ENCODE peak calls at places on chromosomes 4 and X, in four cellular contexts. Q, W, Y and R are unnamed samples.
A peak's percentile ranks its signal among the peaks of the same experiment; 100 is the strongest.

GRCh38 chr4:41573458-41574129 is 35.6 kb downstream of the LIMCH1 start:
- DNase-seq in Q (no peak), W (no peak), Y (no peak), R (no peak)

GRCh38 chr4:6907658-6908191 is 1.9 kb upstream of the TBC1D14 start:
- DNase-seq in Q (no peak), W (no peak), Y (peak; percentile 60), R (peak; percentile 67)

GRCh38 chrX:120316587-120317283 is 5.5 kb upstream of the TMEM255A start:
- DNase-seq in Q (no peak), W (peak; percentile 28), Y (no peak), R (no peak)

GRCh38 chr4:177573487-177573886 is 131.2 kb upstream of the AGA start:
- DNase-seq in Q (no peak), W (peak; percentile 81), Y (no peak), R (no peak)

GRCh38 chrX:114344756-114345155 is 239.1 kb upstream of the HTR2C start:
- DNase-seq in Q (no peak), W (peak; percentile 35), Y (no peak), R (peak; percentile 6)

GRCh38 chr4:82044141-82044993 is 329.4 kb downstream of the HNRNPD start:
- DNase-seq in Q (peak; percentile 60), W (peak; percentile 53), Y (peak; percentile 68), R (peak; percentile 20)

GRCh38 chr4:6595897-6596537 is 21.0 kb downstream of the MAN2B2 start:
- DNase-seq in Q (no peak), W (no peak), Y (no peak), R (no peak)

GRCh38 chrX:133838761-133839676 is 146.4 kb downstream of the GPC3 start:
- DNase-seq in Q (no peak), W (peak; percentile 45), Y (peak; percentile 25), R (peak; percentile 22)

GRCh38 chrX:23515028-23515427 is 152.3 kb upstream of the PRDX4 start:
- DNase-seq in Q (no peak), W (no peak), Y (no peak), R (no peak)

GRCh38 chr4:85762204-85762884 is 287.4 kb downstream of the ARHGAP24 start:
- DNase-seq in Q (no peak), W (peak; percentile 88), Y (peak; percentile 36), R (no peak)

GRCh38 chrX:151004085-151004484 is 20.9 kb downstream of the HMGB3 start:
- DNase-seq in Q (no peak), W (no peak), Y (no peak), R (no peak)

GRCh38 chr4:73593631-73594241 is 26.5 kb downstream of the RASSF6 start:
- DNase-seq in Q (no peak), W (peak; percentile 43), Y (no peak), R (no peak)
- TF ChIP-seq CTCF in Q (peak; percentile 33), W (peak; percentile 54), Y (no peak), R (peak; percentile 16)

DNA sequence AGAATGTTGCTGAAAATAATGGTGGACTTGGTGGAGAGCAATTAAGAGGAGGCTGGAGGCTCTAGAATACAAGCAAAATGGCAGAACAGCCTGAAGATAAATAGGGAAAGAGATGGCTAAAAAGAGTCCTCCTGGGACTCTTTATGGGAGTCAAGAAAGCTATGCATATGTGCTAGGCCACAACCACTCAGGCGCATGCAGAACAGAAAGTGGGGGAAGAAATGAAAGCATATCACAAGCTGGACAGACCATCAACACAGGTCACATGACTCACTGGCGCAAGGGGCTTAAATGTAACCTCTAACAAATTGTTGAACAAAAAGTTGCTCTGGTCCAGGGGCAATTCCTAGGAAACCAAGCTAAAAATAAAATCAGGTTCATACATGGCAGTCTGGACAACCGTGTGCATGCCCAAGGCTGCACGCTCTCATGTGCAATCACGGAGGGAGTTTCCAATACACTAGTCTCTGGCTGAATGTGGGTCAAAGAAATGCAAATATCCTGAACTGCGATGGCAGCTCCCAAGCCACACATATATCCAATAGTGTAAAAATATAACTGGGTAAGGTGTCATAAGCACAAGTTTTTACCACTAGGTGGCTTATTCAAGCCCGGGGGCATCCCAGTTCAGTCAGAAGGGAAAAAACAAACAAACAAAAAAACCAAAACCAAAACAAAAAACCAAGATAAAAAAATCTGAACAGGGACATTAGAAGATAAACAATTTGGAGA is 45.4 kb downstream of the ZNF711 start:
- DNase-seq in Q (no peak), W (no peak), Y (no peak), R (no peak)
- TF ChIP-seq CTCF in Q (no peak), W (no peak), Y (no peak), R (no peak)

GRCh38 chr4:173752610-173753009 is 222.6 kb upstream of the HAND2 start:
- DNase-seq in Q (no peak), W (no peak), Y (peak; percentile 79), R (no peak)
- TF ChIP-seq CTCF in Q (no peak), W (peak; percentile 28), Y (peak; percentile 12), R (peak; percentile 17)

GRCh38 chr4:180993179-180993841 is 1249.9 kb upstream of the TENM3 start:
- DNase-seq in Q (no peak), W (no peak), Y (no peak), R (no peak)
- TF ChIP-seq CTCF in Q (no peak), W (no peak), Y (no peak), R (no peak)

GRCh38 chrX:68487924-68488323 is 10.9 kb upstream of the YIPF6 start:
- DNase-seq in Q (no peak), W (no peak), Y (no peak), R (no peak)

GRCh38 chrX:68488657-68489056 is 10.2 kb upstream of the YIPF6 start:
- DNase-seq in Q (no peak), W (no peak), Y (no peak), R (no peak)

GRCh38 chrX:68487254-68487653 is 11.6 kb upstream of the YIPF6 start:
- DNase-seq in Q (no peak), W (no peak), Y (no peak), R (no peak)

GRCh38 chrX:68492583-68492982 is 6.3 kb upstream of the YIPF6 start:
- DNase-seq in Q (no peak), W (no peak), Y (no peak), R (no peak)

DNA sequence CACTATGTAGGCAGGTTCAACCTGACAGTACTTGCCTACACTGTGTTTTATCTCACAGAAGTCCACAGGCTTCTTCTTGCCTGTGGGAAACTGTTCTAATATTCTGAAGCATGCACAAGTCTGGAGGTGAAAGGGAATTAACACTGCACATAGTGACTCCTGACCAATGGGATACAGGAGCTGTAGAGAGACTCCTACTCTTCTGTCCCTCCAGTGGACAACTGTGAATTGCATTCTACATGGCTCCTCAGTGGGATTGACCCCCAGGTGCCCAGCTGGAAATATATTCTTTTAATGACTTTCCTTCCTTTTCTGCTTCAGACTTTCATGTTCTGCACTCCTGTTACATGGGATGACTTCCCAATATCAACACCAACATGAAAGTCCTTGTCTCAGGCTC is 8.2 kb upstream of the YIPF6 start:
- DNase-seq in Q (no peak), W (peak; percentile 17), Y (no peak), R (no peak)
- TF ChIP-seq CTCF in Q (peak; percentile 35), W (peak; percentile 44), Y (no peak), R (no peak)

DNA sequence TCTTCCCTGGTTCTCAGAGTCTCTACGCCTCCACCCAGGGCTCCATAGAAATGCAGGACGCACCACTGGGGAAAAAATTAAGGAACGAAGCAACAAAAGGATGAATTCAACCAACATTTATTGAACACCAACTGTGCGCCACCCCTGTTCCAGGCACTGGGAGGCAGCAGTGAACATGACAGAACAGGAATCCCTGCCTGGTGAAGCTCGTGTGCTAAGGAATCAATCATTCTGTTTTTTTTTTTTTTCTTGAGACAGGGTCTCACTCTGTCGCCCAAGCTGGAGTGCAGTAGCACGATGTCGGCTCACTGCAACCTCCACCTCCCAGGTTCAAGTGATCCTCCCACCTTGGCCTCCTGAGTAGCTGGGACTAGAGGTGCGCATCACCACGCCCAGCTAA is 1.9 kb upstream of the FTSJ1 start:
- DNase-seq in Q (no peak), W (no peak), Y (no peak), R (no peak)
- TF ChIP-seq CTCF in Q (no peak), W (peak; percentile 27), Y (no peak), R (peak; percentile 31)

DNA sequence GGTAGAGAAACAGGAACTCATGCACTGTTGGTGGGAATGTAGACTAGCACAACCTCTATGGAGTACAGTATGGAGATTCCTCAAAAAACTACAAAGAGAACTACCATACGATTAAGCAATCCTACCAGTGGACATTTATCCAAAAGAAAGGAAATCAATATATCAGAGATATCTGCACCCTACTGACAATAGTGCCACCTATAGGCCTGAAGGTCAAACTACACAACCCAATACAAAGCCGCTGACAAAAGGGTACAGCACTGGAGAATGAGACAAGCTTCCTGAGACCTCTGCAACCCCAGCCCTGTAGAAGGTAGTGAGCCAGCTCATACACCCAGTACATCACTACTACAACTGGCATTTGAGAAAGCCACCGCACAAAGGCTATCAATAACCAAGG is 67.1 kb downstream of the CBR4 start:
- DNase-seq in Q (no peak), W (no peak), Y (no peak), R (no peak)
- TF ChIP-seq CTCF in Q (no peak), W (peak; percentile 59), Y (no peak), R (peak; percentile 7)

GRCh38 chrX:132071260-132071659 is 48.2 kb downstream of the STK26 start:
- DNase-seq in Q (no peak), W (peak; percentile 18), Y (no peak), R (no peak)
- TF ChIP-seq CTCF in Q (peak; percentile 25), W (peak; percentile 11), Y (no peak), R (no peak)

GRCh38 chr4:22515888-22516541 is at the start of gene ADGRA3:
- DNase-seq in Q (peak; percentile 81), W (peak; percentile 75), Y (peak; percentile 77), R (peak; percentile 56)

GRCh38 chr4:22514001-22514400 is 1.9 kb downstream of the ADGRA3 start:
- DNase-seq in Q (no peak), W (peak; percentile 71), Y (no peak), R (no peak)

GRCh38 chr4:22514431-22514830 is 1.4 kb downstream of the ADGRA3 start:
- DNase-seq in Q (no peak), W (peak; percentile 64), Y (no peak), R (no peak)

GRCh38 chr4:22512306-22512705 is 3.6 kb downstream of the ADGRA3 start:
- DNase-seq in Q (no peak), W (no peak), Y (no peak), R (no peak)

GRCh38 chr4:22515145-22515887 is 550 bp downstream of the ADGRA3 start:
- DNase-seq in Q (peak; percentile 65), W (peak; percentile 75), Y (peak; percentile 85), R (peak; percentile 44)
- TF ChIP-seq CTCF in Q (peak; percentile 3), W (peak; percentile 22), Y (no peak), R (no peak)

GRCh38 chr4:10316851-10317250 is 140.4 kb downstream of the ZNF518B start:
- DNase-seq in Q (no peak), W (no peak), Y (no peak), R (no peak)
- TF ChIP-seq CTCF in Q (no peak), W (no peak), Y (no peak), R (no peak)